ENCODE peak calls at places on chromosomes 11 and 22, in six cellular contexts. K is neural crest cell, W is AG10803, L is Peyer's patch, V is HFFc6, E is cardiac fibroblast. Z is an unnamed sample.

GRCh38 chr11:61855939-61856730 is 28.0 kb downstream of the FADS2 start:
- DNase-seq in K (no peak), W (no peak), L (no peak), V (no peak), E (no peak), Z (no peak)

GRCh38 chr11:69696749-69697488 is 6.9 kb downstream of the FGF19 start:
- DNase-seq in K (no peak), W (no peak), L (no peak), V (no peak), E (no peak), Z (no peak)

GRCh38 chr22:47807506-47807905 is 1045.1 kb downstream of the TBC1D22A start:
- DNase-seq in K (no peak), W (no peak), L (no peak), V (no peak), E (no peak), Z (no peak)

GRCh38 chr11:2304156-2305139 is 2.6 kb downstream of the TSPAN32 start:
- DNase-seq in K (no peak), W (peak), L (peak), V (no peak), E (peak), Z (peak)

GRCh38 chr11:128796275-128796674 is 70.8 kb downstream of the KCNJ1 start:
- DNase-seq in K (no peak), W (peak), L (no peak), V (peak), E (peak), Z (no peak)

GRCh38 chr11:46127150-46127638 is 5.9 kb upstream of the PHF21A start:
- DNase-seq in K (no peak), W (peak), L (peak), V (peak), E (peak), Z (peak)

GRCh38 chr11:68433541-68433940 is 27.0 kb upstream of the PPP6R3 start:
- DNase-seq in K (no peak), W (no peak), L (no peak), V (no peak), E (no peak), Z (no peak)

GRCh38 chr11:102187416-102188125 is 77.3 kb downstream of the YAP1 start:
- DNase-seq in K (no peak), W (peak), L (no peak), V (no peak), E (peak), Z (no peak)

GRCh38 chr11:45209904-45210699 is 63.7 kb downstream of the PRDM11 start:
- DNase-seq in K (peak), W (peak), L (peak), V (no peak), E (peak), Z (no peak)

GRCh38 chr22:28981818-28982499 is 79.7 kb downstream of the C22orf31 start:
- DNase-seq in K (no peak), W (no peak), L (no peak), V (no peak), E (no peak), Z (no peak)

GRCh38 chr11:19869466-19869865 is 156.8 kb downstream of the NAV2 start:
- DNase-seq in K (no peak), W (no peak), L (no peak), V (no peak), E (no peak), Z (no peak)

GRCh38 chr11:103887001-103887680 is 149.3 kb upstream of the DDI1 start:
- DNase-seq in K (no peak), W (no peak), L (no peak), V (no peak), E (no peak), Z (no peak)

GRCh38 chr11:32586576-32587190 is 3.1 kb downstream of the EIF3M start:
- DNase-seq in K (no peak), W (no peak), L (no peak), V (peak), E (peak), Z (no peak)

GRCh38 chr11:134164490-134165370 is 59.0 kb downstream of the NCAPD3 start:
- DNase-seq in K (no peak), W (no peak), L (no peak), V (no peak), E (no peak), Z (no peak)

GRCh38 chr11:63671322-63672155 is at the start of gene ATL3:
- DNase-seq in K (peak), W (peak), L (peak), V (peak), E (peak), Z (peak)

GRCh38 chr11:79600747-79601146 is 159.9 kb upstream of the TENM4 start:
- DNase-seq in K (no peak), W (no peak), L (no peak), V (no peak), E (no peak), Z (no peak)

GRCh38 chr22:45319319-45319675 is 9.6 kb downstream of the FAM118A start:
- DNase-seq in K (no peak), W (peak), L (no peak), V (no peak), E (peak), Z (peak)

GRCh38 chr11:131910491-131911387 is 540.3 kb downstream of the NTM start:
- DNase-seq in K (peak), W (peak), L (no peak), V (no peak), E (peak), Z (no peak)

GRCh38 chr11:78140392-78141077 is 1.1 kb upstream of the ALG8 start:
- DNase-seq in K (no peak), W (no peak), L (no peak), V (no peak), E (no peak), Z (no peak)

GRCh38 chr11:12789574-12789973 is 115.4 kb downstream of the TEAD1 start:
- DNase-seq in K (no peak), W (no peak), L (no peak), V (no peak), E (no peak), Z (no peak)

GRCh38 chr11:107282195-107282594 is 175.4 kb downstream of the CWF19L2 start:
- DNase-seq in K (no peak), W (no peak), L (no peak), V (no peak), E (no peak), Z (no peak)

GRCh38 chr11:68664906-68665305 is 19.4 kb upstream of the GAL start:
- DNase-seq in K (no peak), W (no peak), L (no peak), V (no peak), E (no peak), Z (no peak)

GRCh38 chr22:44659140-44659539 is 42.9 kb upstream of the PRR5 start:
- DNase-seq in K (no peak), W (peak), L (no peak), V (no peak), E (no peak), Z (no peak)

GRCh38 chr11:34249439-34250073 is 108.3 kb downstream of the ABTB2 start:
- DNase-seq in K (no peak), W (no peak), L (no peak), V (no peak), E (no peak), Z (no peak)

GRCh38 chr11:34252651-34253050 is 105.2 kb downstream of the ABTB2 start:
- DNase-seq in K (no peak), W (no peak), L (no peak), V (no peak), E (no peak), Z (no peak)

GRCh38 chr11:34250732-34251639 is 106.8 kb downstream of the ABTB2 start:
- DNase-seq in K (peak), W (peak), L (peak), V (peak), E (peak), Z (peak)

GRCh38 chr11:34252015-34252414 is 105.8 kb downstream of the ABTB2 start:
- DNase-seq in K (no peak), W (no peak), L (no peak), V (no peak), E (no peak), Z (no peak)

DNA sequence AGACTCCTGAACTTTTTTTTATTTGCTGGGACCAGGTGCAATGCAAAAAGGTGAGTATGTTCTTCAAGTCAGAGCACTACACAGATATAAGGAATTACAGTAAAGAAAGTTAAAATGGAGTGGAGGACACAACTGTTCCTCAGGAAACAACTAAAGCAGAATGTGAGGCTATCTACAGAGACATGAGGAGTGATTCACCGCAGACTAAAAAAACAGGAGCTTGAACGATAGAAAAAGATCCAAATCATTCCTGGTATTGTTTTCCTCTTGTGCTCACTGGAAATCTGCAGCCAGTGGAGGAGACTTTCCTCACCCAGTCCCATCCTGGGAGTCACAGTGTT is 106.2 kb downstream of the ABTB2 start:
- DNase-seq in K (no peak), W (peak), L (no peak), V (peak), E (peak), Z (no peak)
- TF ChIP-seq CTCF in K (no peak), W (no peak), L (no peak), V (no peak), E (no peak), Z (no peak)

GRCh38 chr22:49973018-49973965 is 12.7 kb downstream of the PIM3 start:
- DNase-seq in K (no peak), W (peak), L (no peak), V (no peak), E (no peak), Z (no peak)

GRCh38 chr22:49972163-49973017 is 11.8 kb downstream of the PIM3 start:
- DNase-seq in K (peak), W (no peak), L (peak), V (no peak), E (no peak), Z (peak)

GRCh38 chr22:49969751-49970527 is 9.4 kb downstream of the PIM3 start:
- DNase-seq in K (peak), W (no peak), L (peak), V (no peak), E (no peak), Z (peak)

GRCh38 chr22:49970528-49971231 is 10.1 kb downstream of the PIM3 start:
- DNase-seq in K (peak), W (peak), L (peak), V (peak), E (peak), Z (peak)

DNA sequence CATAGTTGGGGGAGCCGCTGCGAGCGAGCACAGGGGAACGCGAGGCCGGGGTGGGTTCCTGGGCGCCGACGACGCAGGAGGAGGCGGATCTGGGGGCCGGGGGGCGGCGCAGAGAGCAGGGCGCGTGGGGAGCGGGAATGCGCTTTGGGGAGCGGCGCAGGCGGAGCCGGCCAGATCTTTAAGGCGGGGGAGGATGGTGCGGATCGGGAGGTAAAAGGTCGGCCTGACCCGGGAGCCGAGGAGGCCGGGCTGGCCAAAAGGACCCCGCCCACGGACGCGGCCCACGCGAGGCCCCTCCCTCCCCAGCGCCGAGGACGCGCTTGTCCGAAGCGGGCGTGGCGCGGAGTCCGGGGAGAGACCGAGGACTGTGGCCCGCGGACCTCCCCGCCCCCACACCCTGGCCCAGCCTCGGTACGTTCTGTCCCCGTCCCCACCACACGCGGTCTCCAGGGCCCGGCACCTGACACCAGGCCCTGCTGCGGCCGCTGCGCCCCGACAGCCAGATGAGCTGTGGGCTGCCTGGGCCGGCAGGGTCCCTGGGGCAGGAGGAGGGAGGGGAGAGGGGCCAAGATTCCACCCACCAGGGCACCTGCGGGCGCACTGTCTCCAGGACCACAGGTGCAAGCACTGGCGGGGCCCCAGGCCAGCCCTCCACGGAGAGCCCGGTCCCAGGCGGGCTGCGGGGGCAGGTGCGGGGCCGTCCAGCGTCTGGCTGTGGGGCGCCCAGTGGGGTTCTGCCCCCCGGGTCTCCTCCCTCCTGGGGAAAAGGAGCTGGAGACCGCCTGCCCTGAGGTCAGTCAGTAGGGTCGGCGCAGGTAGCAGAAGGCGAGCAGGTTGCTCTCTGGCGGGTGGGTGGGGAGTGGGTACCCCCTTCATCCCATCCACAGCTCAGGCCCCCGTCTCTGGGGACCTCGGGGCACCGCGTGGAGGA is 10.9 kb downstream of the PIM3 start:
- DNase-seq in K (peak), W (peak), L (peak), V (peak), E (peak), Z (no peak)
- TF ChIP-seq CTCF in K (no peak), W (no peak), L (no peak), V (no peak), E (no peak), Z (no peak)

GRCh38 chr11:110470716-110471115 is 41.0 kb downstream of the FDX1 start:
- DNase-seq in K (no peak), W (peak), L (no peak), V (no peak), E (no peak), Z (no peak)

GRCh38 chr11:110469101-110469500 is 39.4 kb downstream of the FDX1 start:
- DNase-seq in K (no peak), W (no peak), L (no peak), V (no peak), E (peak), Z (no peak)

GRCh38 chr11:110471315-110471714 is 41.6 kb downstream of the FDX1 start:
- DNase-seq in K (no peak), W (peak), L (no peak), V (peak), E (peak), Z (no peak)

GRCh38 chr11:110468095-110468494 is 38.3 kb downstream of the FDX1 start:
- DNase-seq in K (no peak), W (no peak), L (no peak), V (no peak), E (no peak), Z (no peak)

DNA sequence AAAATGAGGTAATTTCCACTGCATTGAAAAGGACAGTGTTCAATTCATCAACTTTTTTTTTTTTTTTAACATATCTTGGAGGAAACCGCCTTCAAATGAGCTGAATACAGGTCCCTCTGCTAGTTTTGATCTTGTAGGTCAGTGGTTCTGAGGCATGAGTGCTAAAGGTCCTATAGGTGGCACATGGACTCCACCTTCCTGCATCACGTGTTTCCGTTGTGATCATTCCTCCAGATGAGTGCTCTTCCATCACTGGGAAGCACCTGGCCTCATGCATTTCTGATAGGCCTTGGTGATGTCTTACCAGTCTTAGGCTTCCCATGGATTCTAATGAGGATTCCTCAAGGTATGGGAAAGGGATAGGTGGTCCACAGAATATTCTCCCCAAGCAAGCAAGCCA is 37.8 kb downstream of the FDX1 start:
- DNase-seq in K (no peak), W (no peak), L (no peak), V (no peak), E (no peak), Z (no peak)
- TF ChIP-seq CTCF in K (no peak), W (peak), L (no peak), V (no peak), E (no peak), Z (no peak)

GRCh38 chr11:111923351-111923788 is 4.7 kb downstream of the C11orf52 start:
- DNase-seq in K (no peak), W (peak), L (no peak), V (peak), E (peak), Z (no peak)

GRCh38 chr11:111923951-111924350 is 5.2 kb downstream of the C11orf52 start:
- DNase-seq in K (no peak), W (no peak), L (no peak), V (peak), E (no peak), Z (no peak)

GRCh38 chr11:111925953-111926352 is 7.2 kb downstream of the C11orf52 start:
- DNase-seq in K (no peak), W (no peak), L (no peak), V (no peak), E (no peak), Z (no peak)

GRCh38 chr11:111930472-111930871 is 6.7 kb upstream of the DIXDC1 start:
- DNase-seq in K (no peak), W (no peak), L (no peak), V (no peak), E (no peak), Z (no peak)

DNA sequence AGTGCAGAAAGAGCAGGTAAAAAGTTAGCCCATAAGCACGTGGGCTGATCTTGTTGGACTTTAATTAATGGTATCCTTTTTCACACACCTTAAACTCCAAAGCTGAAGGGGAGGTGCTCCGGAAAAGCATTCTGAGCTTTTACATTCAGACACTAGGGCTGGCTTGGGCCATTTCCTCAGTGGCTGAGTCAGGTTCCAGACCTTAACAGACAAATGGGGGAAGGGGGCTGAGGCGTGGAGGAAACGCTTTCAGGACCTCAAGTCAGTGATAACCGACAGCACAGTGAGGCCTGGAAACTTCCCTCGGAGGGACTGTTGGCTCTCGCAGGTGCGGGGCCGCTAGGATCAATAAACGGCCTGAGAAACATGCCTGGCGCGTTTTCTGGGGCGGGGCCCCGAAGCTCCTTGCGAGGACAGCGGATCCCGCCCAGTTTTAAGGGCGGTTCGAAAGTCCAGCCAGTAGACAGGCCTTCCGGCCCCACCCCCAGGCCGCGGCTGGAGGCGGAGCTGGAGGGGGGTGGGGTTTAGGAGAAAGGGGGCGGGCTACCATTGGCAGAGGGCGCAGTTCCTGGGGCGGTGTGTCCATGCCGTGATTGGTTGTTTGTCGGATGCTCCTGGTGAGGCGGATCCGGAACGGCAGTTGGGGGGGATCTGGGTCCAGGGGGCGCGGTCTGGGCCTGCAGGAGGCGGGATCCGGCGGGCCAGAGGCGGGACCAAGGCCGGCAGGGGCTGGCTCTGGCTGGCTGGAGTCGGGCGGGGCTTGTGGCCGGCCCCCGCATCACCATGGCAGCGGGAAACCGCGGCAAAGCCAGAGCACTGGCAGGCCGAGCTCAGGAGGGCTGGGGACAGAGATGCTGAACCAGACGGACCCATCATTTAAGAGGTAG is 8.0 kb downstream of the C11orf52 start:
- DNase-seq in K (peak), W (peak), L (peak), V (peak), E (peak), Z (peak)
- TF ChIP-seq CTCF in K (peak), W (peak), L (no peak), V (peak), E (peak), Z (no peak)

GRCh38 chr11:75402002-75402773 is 2.9 kb downstream of the RPS3 start:
- DNase-seq in K (no peak), W (no peak), L (no peak), V (no peak), E (no peak), Z (no peak)

GRCh38 chr11:75403037-75403436 is 3.7 kb downstream of the RPS3 start:
- DNase-seq in K (no peak), W (no peak), L (no peak), V (no peak), E (no peak), Z (no peak)

GRCh38 chr11:75398906-75399305 is 412 bp upstream of the RPS3 start:
- DNase-seq in K (no peak), W (no peak), L (no peak), V (no peak), E (no peak), Z (no peak)

GRCh38 chr11:75400110-75400865 is 970 bp downstream of the RPS3 start:
- DNase-seq in K (no peak), W (peak), L (no peak), V (no peak), E (no peak), Z (no peak)

GRCh38 chr11:75399344-75400109 is at the start of gene RPS3:
- DNase-seq in K (peak), W (peak), L (peak), V (peak), E (peak), Z (peak)
- TF ChIP-seq CTCF in K (no peak), W (peak), L (no peak), V (peak), E (no peak), Z (no peak)

Z was measured in natural killer cell.